ENCODE peak calls at places on chromosomes 5 and 9, in seven cellular contexts. H is aorta; U is CD4-positive, CD25-positive, alpha-beta regulatory T cell; A is posterior cingulate gyrus; X is ureter; T is Calu3; D is stimulated activated CD4-positive, alpha-beta T cell treated with anti-CD3 and anti-CD28 coated beads, Interleukin-1b, Interleukin-23, amount 100 ng/mL, for 4 hours. O is an unnamed sample.

GRCh38 chr5:57482671-57483106 is at the start of gene ACTBL2:
- DNase-seq in H (no peak), U (no peak), A (no peak), X (no peak), T (peak; percentile 25), D (no peak), O (no peak)

GRCh38 chr5:77761606-77762005 is 14.5 kb downstream of the TBCA start:
- DNase-seq in H (no peak), U (no peak), A (no peak), X (no peak), T (no peak), D (no peak), O (no peak)

GRCh38 chr9:19049872-19050636 is 827 bp downstream of the RRAGA start:
- DNase-seq in H (no peak), U (no peak), A (no peak), X (no peak), T (no peak), D (no peak), O (no peak)

GRCh38 chr5:160083012-160083436 is 36.2 kb downstream of the PWWP2A start:
- DNase-seq in H (no peak), U (no peak), A (no peak), X (no peak), T (no peak), D (no peak), O (no peak)

GRCh38 chr5:156475831-156476551 is 149.0 kb downstream of the SGCD start:
- DNase-seq in H (peak; percentile 55), U (no peak), A (no peak), X (peak; percentile 50), T (no peak), D (no peak), O (no peak)

GRCh38 chr5:179287631-179288030 is 57.6 kb downstream of the ADAMTS2 start:
- DNase-seq in H (peak; percentile 45), U (no peak), A (peak; percentile 74), X (no peak), T (no peak), D (no peak), O (no peak)

GRCh38 chr5:141705503-141705902 is 23.5 kb upstream of the ARAP3 start:
- DNase-seq in H (no peak), U (no peak), A (no peak), X (no peak), T (no peak), D (no peak), O (no peak)

GRCh38 chr9:9003184-9003583 is 1203.6 kb upstream of the DMAC1 start:
- DNase-seq in H (no peak), U (no peak), A (no peak), X (no peak), T (peak; percentile 11), D (no peak), O (no peak)

GRCh38 chr9:86795861-86796497 is 151.3 kb downstream of the GAS1 start:
- DNase-seq in H (peak; percentile 56), U (no peak), A (no peak), X (no peak), T (no peak), D (no peak), O (no peak)

GRCh38 chr9:88221110-88221509 is 82.8 kb upstream of the SPATA31C2 start:
- DNase-seq in H (no peak), U (no peak), A (no peak), X (no peak), T (no peak), D (no peak), O (no peak)

GRCh38 chr5:69129413-69129812 is 35.6 kb downstream of the SLC30A5 start:
- DNase-seq in H (no peak), U (no peak), A (no peak), X (no peak), T (no peak), D (no peak), O (no peak)

GRCh38 chr5:136799806-136800372 is 434.5 kb upstream of the TRPC7 start:
- DNase-seq in H (no peak), U (no peak), A (no peak), X (no peak), T (no peak), D (no peak), O (no peak)

GRCh38 chr5:139848508-139849100 is 53.0 kb downstream of the PSD2 start:
- DNase-seq in H (peak; percentile 64), U (no peak), A (peak; percentile 89), X (no peak), T (no peak), D (peak; percentile 14), O (no peak)

GRCh38 chr5:34517249-34517648 is 138.9 kb upstream of the RAI14 start:
- DNase-seq in H (no peak), U (no peak), A (no peak), X (no peak), T (no peak), D (no peak), O (no peak)

GRCh38 chr5:95803271-95804148 is 19.0 kb downstream of the GLRX start:
- DNase-seq in H (no peak), U (no peak), A (no peak), X (no peak), T (peak; percentile 32), D (no peak), O (no peak)

GRCh38 chr9:37992924-37993349 is 76.1 kb downstream of the SHB start:
- DNase-seq in H (peak; percentile 76), U (no peak), A (peak; percentile 72), X (no peak), T (no peak), D (no peak), O (no peak)

GRCh38 chr5:154401355-154401754 is 44.4 kb upstream of the SAP30L start:
- DNase-seq in H (no peak), U (no peak), A (peak; percentile 34), X (no peak), T (no peak), D (no peak), O (no peak)

GRCh38 chr5:150129454-150129812 is 26.2 kb downstream of the PDGFRB start:
- DNase-seq in H (no peak), U (no peak), A (no peak), X (no peak), T (no peak), D (no peak), O (no peak)

GRCh38 chr9:91245432-91246313 is 116.0 kb downstream of the AUH start:
- DNase-seq in H (no peak), U (no peak), A (no peak), X (no peak), T (peak; percentile 3), D (no peak), O (no peak)

GRCh38 chr5:178573216-178573615 is 17.0 kb downstream of the COL23A1 start:
- DNase-seq in H (no peak), U (no peak), A (no peak), X (no peak), T (no peak), D (no peak), O (no peak)

GRCh38 chr5:74216012-74216411 is 424.5 kb downstream of the ENC1 start:
- DNase-seq in H (no peak), U (no peak), A (peak; percentile 89), X (no peak), T (no peak), D (no peak), O (no peak)

GRCh38 chr5:158014367-158014766 is 155.4 kb upstream of the CLINT1 start:
- DNase-seq in H (no peak), U (no peak), A (no peak), X (no peak), T (no peak), D (no peak), O (no peak)

GRCh38 chr5:35672995-35673394 is 55.3 kb downstream of the SPEF2 start:
- DNase-seq in H (no peak), U (no peak), A (no peak), X (no peak), T (no peak), D (no peak), O (no peak)

GRCh38 chr5:143400541-143401252 is 2.8 kb downstream of the NR3C1 start:
- DNase-seq in H (no peak), U (no peak), A (peak; percentile 68), X (no peak), T (no peak), D (no peak), O (no peak)

GRCh38 chr5:3531320-3531986 is 64.2 kb upstream of the IRX1 start:
- DNase-seq in H (no peak), U (no peak), A (no peak), X (no peak), T (no peak), D (no peak), O (no peak)

GRCh38 chr5:76622076-76622475 is 1.1 kb downstream of the F2RL2 start:
- DNase-seq in H (no peak), U (no peak), A (no peak), X (no peak), T (no peak), D (no peak), O (no peak)

O was measured in memory B cell.